ENCODE peak calls at places on chromosomes 3 and 15, in four cellular contexts. W is ovary, P is substantia nigra, U is tibial artery. K is an unnamed sample.

GRCh38 chr3:149454746-149455145 is 19.8 kb upstream of the TM4SF4 start:
- DNase-seq in W (no peak), P (no peak), U (no peak), K (no peak)

GRCh38 chr15:28915041-28915810 is 29.5 kb downstream of the APBA2 start:
- DNase-seq in W (no peak), P (no peak), U (no peak), K (no peak)

GRCh38 chr15:66848116-66848515 is 146.1 kb downstream of the SMAD6 start:
- DNase-seq in W (no peak), P (no peak), U (no peak), K (no peak)

GRCh38 chr3:12237076-12237475 is 51.8 kb upstream of the PPARG start:
- DNase-seq in W (no peak), P (no peak), U (no peak), K (no peak)

GRCh38 chr3:13711911-13712650 is 163.2 kb downstream of the FBLN2 start:
- DNase-seq in W (no peak), P (no peak), U (peak), K (peak)

GRCh38 chr3:124483915-124484470 is 246.3 kb upstream of the UMPS start:
- DNase-seq in W (no peak), P (no peak), U (no peak), K (no peak)

GRCh38 chr3:63228677-63229076 is 49.4 kb upstream of the SYNPR start:
- DNase-seq in W (no peak), P (no peak), U (no peak), K (no peak)

GRCh38 chr3:172261053-172261452 is 187.2 kb downstream of the GHSR start:
- DNase-seq in W (no peak), P (no peak), U (no peak), K (no peak)

GRCh38 chr15:39593071-39594055 is 12.5 kb downstream of the THBS1 start:
- DNase-seq in W (no peak), P (no peak), U (no peak), K (no peak)

GRCh38 chr3:51386852-51387229 is 1.8 kb downstream of the MANF start:
- DNase-seq in W (no peak), P (no peak), U (peak), K (no peak)

GRCh38 chr15:69780374-69780773 is 317.3 kb downstream of the TLE3 start:
- DNase-seq in W (no peak), P (no peak), U (no peak), K (no peak)

GRCh38 chr15:82414536-82415191 is 15.0 kb upstream of the GOLGA6L9 start:
- DNase-seq in W (no peak), P (no peak), U (no peak), K (no peak)

GRCh38 chr3:46375814-46376213 is 5.1 kb downstream of the CCR5 start:
- DNase-seq in W (no peak), P (no peak), U (no peak), K (no peak)

GRCh38 chr3:24598691-24599090 is 104.0 kb upstream of the THRB start:
- DNase-seq in W (no peak), P (no peak), U (no peak), K (no peak)

GRCh38 chr15:64634020-64634419 is 141.4 kb downstream of the RBPMS2 start:
- DNase-seq in W (no peak), P (no peak), U (no peak), K (no peak)

GRCh38 chr3:119600732-119601131 is 3.0 kb downstream of the PLA1A start:
- DNase-seq in W (no peak), P (no peak), U (no peak), K (peak)

GRCh38 chr3:3699816-3700633 is 99.2 kb upstream of the LRRN1 start:
- DNase-seq in W (no peak), P (no peak), U (no peak), K (no peak)

GRCh38 chr3:171374661-171375285 is 85.4 kb downstream of the TNIK start:
- DNase-seq in W (no peak), P (no peak), U (no peak), K (no peak)

GRCh38 chr3:27718459-27718858 is 3.7 kb downstream of the EOMES start:
- DNase-seq in W (no peak), P (no peak), U (no peak), K (no peak)

GRCh38 chr3:22475665-22476064 is 724.7 kb upstream of the ZNF385D start:
- DNase-seq in W (no peak), P (no peak), U (no peak), K (no peak)

GRCh38 chr3:10462641-10463040 is 42.7 kb downstream of the ATP2B2 start:
- DNase-seq in W (no peak), P (no peak), U (no peak), K (no peak)

GRCh38 chr3:181851063-181851462 is 139.3 kb downstream of the SOX2 start:
- DNase-seq in W (no peak), P (no peak), U (no peak), K (no peak)

GRCh38 chr15:58770519-58770856 is 614 bp upstream of the MINDY2 start:
- DNase-seq in W (no peak), P (no peak), U (no peak), K (no peak)

GRCh38 chr15:98800437-98801233 is 152.3 kb downstream of the IGF1R start:
- DNase-seq in W (no peak), P (peak), U (no peak), K (no peak)

GRCh38 chr3:12948891-12949711 is 107.7 kb upstream of the RPL32 start:
- DNase-seq in W (no peak), P (peak), U (no peak), K (peak)

GRCh38 chr15:31977812-31978662 is 52.3 kb upstream of the CHRNA7 start:
- DNase-seq in W (peak), P (peak), U (no peak), K (peak)

GRCh38 chr3:27166888-27167287 is 202.3 kb downstream of the NEK10 start:
- DNase-seq in W (no peak), P (no peak), U (peak), K (no peak)

GRCh38 chr3:132180337-132180791 is 136.8 kb upstream of the ACP3 start:
- DNase-seq in W (no peak), P (no peak), U (no peak), K (no peak)

GRCh38 chr3:168054447-168054846 is 41.3 kb downstream of the GOLIM4 start:
- DNase-seq in W (no peak), P (no peak), U (no peak), K (no peak)

GRCh38 chr15:80106051-80106450 is 46.6 kb downstream of the ZFAND6 start:
- DNase-seq in W (no peak), P (no peak), U (no peak), K (no peak)

GRCh38 chr3:20975221-20975620 is 775.8 kb downstream of the ZNF385D start:
- DNase-seq in W (no peak), P (no peak), U (no peak), K (no peak)

GRCh38 chr3:185069583-185070030 is 83.3 kb downstream of the C3orf70 start:
- DNase-seq in W (no peak), P (no peak), U (no peak), K (no peak)

GRCh38 chr3:138908815-138909214 is 38.1 kb downstream of the FOXL2 start:
- DNase-seq in W (no peak), P (no peak), U (no peak), K (no peak)

GRCh38 chr15:28984421-28985375 is 98.9 kb downstream of the APBA2 start:
- DNase-seq in W (peak), P (peak), U (no peak), K (no peak)

GRCh38 chr3:38129058-38129457 is 7.9 kb downstream of the ACAA1 start:
- DNase-seq in W (no peak), P (no peak), U (peak), K (no peak)

GRCh38 chr15:89335289-89336041 is 841 bp upstream of the POLG start:
- DNase-seq in W (no peak), P (peak), U (no peak), K (no peak)
- H3K27ac ChIP-seq in W (no peak), P (peak), U (peak), K (peak)

DNA sequence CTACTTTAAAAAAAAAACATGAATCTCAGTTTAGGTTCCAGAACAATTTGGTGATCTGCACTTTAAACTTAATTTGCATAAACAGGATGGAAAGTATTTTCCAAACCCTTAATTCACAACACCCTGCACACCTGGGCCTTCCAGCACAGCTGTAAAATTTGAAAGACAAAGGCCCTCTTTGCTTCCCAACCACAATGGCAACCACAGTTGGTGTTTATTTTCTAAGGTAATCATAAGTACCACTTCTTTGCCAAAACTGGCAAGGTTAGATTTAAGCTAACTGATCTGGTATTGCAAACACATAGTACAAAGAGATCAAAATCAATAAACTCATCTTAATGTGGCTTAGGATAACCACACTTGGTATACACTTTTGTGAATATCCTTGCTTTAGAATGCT is 4.1 kb downstream of the LRIG1 start:
- DNase-seq in W (no peak), P (no peak), U (no peak), K (no peak)
- H3K27ac ChIP-seq in W (no peak), P (no peak), U (peak), K (peak)

DNA sequence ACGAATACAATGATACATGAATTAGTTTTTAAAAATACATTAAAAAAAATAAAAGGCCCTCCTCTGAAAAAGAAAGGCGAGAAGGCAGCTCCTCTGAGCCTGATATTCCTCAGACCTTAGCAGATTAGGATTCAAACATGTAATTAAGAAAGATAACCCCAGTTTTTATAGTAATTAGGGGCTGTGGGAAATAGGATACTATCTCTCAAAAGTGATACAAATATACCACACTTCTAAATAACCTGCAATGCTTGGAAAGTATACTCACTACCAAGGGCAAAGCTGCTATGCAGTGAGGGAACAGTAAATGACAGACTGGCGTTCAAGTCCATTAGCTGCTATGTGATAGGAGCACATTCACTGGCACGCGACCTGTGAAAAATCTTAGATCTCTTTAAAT is 445.1 kb downstream of the FOXP1 start:
- DNase-seq in W (no peak), P (no peak), U (no peak), K (no peak)
- H3K27ac ChIP-seq in W (no peak), P (no peak), U (no peak), K (no peak)

GRCh38 chr15:77071338-77072223 is 672 bp upstream of the TSPAN3 start:
- DNase-seq in W (no peak), P (no peak), U (no peak), K (no peak)
- H3K27ac ChIP-seq in W (peak), P (peak), U (peak), K (peak)

DNA sequence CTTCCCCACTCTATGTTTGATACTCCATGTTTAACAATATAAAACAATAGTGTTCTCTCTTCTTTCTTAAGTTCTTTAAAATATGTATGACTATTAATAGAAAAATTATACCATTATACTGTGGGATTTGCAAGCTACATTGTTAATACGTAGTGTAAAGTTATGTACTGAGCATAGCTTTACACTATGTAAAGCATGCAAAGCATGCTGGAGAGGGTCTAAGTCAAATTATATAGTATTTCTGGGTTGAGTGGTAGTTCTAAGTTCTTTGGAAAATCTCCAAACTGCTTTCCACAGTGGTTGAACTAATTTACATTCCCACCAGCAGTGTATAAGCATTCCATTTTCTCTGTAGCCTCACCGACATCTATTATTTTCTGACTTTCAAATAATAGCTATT is 252.9 kb downstream of the RAP2B start:
- DNase-seq in W (no peak), P (no peak), U (no peak), K (no peak)
- H3K27ac ChIP-seq in W (no peak), P (no peak), U (no peak), K (no peak)

DNA sequence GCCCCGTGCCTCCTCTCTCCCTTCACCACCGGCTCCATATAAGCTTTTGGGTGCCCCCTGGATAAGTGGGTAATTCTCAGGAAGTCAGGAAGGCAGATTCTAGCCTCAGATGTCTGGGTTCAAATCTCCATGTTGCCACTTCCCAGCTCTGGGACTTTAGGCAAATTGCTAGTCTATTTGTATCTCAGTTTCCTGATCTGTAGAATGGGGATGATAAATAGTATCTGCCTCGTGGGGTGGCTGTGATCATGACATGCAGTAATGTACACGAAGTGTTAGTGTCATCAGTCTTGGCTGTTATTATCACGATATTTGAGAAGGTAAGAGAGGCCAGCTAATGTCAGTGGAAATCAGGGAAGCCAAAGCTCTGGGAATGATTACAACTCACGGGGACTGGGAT is 43.3 kb downstream of the MUC4 start:
- DNase-seq in W (no peak), P (no peak), U (no peak), K (no peak)
- H3K27ac ChIP-seq in W (no peak), P (no peak), U (no peak), K (no peak)

GRCh38 chr3:42513121-42513520 is 10.7 kb downstream of the VIPR1 start:
- DNase-seq in W (no peak), P (no peak), U (peak), K (no peak)
- H3K27ac ChIP-seq in W (no peak), P (no peak), U (peak), K (peak)

DNA sequence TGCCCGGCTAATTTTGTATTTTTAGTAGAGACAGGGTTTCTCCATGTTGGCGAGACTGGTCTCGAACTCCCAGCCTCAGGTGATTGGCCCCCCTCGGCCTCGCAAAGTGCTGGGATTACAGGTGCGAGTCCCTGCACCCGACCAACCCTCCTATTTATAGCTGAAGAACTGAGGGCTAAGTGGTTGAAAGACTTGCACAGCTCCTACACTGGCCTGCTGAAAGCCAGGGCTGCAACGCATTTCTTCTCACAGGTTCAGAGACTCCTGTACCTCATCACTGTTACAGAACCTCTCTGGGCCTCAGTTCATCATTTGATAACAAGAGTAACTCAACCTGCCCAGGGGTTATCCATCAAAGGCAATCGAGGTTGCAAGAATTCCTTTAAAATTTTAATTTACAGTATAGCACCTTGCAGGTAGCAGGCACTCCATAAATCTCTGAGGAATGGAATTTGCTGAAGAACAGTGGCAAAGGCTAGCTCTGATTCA is 626.5 kb upstream of the TBL1XR1 start:
- DNase-seq in W (no peak), P (no peak), U (no peak), K (no peak)
- H3K27ac ChIP-seq in W (no peak), P (no peak), U (peak), K (peak)

DNA sequence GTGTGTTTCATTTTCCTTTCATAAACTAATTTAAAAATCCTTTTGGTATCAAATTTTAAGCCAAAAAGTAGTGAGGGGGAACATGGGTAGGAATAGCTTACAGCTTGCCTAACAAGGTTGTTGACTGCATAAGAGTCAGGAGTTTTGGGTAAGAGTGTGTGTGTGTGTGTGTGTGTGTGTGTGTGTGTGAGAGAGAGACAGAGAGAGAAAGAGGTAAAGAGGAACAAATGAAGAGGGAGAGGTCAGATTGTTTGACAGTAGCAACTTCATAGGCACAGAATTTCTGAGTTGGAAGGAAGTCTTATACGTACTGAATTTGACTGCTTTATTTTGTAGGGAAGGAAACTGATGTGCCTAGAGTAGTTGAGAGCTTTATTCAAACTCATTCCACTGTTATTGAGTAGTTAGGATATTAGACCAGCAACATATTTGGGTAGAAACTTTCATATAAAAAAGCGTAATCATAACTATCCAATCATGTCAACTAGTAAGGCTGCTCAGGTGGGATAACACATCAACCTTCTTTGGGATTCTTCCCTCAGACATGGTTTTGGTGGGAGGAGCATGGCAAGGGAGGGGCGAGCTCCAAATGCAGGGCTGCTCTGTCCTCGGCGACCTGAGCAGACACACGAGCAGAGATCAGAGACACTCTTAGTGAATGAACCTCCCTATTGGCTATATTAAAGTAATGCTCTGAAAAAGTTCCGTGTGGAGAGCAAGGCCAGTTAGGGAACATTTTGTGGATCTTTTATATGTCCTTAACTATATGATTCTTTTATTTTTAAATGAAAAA is 86.4 kb downstream of the LPP start:
- DNase-seq in W (no peak), P (no peak), U (no peak), K (no peak)
- H3K27ac ChIP-seq in W (no peak), P (no peak), U (peak), K (no peak)

GRCh38 chr15:68552344-68552743 is 26.4 kb upstream of the CORO2B start:
- DNase-seq in W (no peak), P (no peak), U (no peak), K (no peak)
- H3K27ac ChIP-seq in W (no peak), P (peak), U (no peak), K (no peak)

K was measured in upper lobe of right lung.